ENCODE peak calls at places on chromosomes 13 and 19, in eight cellular contexts. C is DMS79, H is NCI-H1092 treated with DMSO at 0.1 percent for 48 hours, V is iris pigment epithelial cell, N is nucleus accumbens, R is left colon, W is fibroblast of pulmonary artery, T is AG09309. S is an unnamed sample.

GRCh38 chr13:37602743-37603381 is 4.3 kb upstream of the POSTN start:
- DNase-seq in C (peak), H (peak), V (peak), N (no peak), R (no peak), W (peak), T (no peak), S (peak)

GRCh38 chr19:35110974-35111373 is 4.6 kb upstream of the FXYD3 start:
- DNase-seq in C (no peak), H (no peak), V (no peak), N (no peak), R (no peak), W (no peak), T (no peak), S (no peak)

GRCh38 chr13:23081901-23082300 is 98.9 kb upstream of the SGCG start:
- DNase-seq in C (no peak), H (no peak), V (no peak), N (no peak), R (no peak), W (no peak), T (no peak), S (no peak)

GRCh38 chr13:23608704-23609413 is 38.6 kb downstream of the TNFRSF19 start:
- DNase-seq in C (no peak), H (no peak), V (peak), N (no peak), R (peak), W (no peak), T (no peak), S (no peak)

GRCh38 chr19:20038358-20039202 is 725 bp downstream of the ZNF682 start:
- DNase-seq in C (no peak), H (peak), V (peak), N (no peak), R (no peak), W (no peak), T (no peak), S (peak)

GRCh38 chr19:12937243-12938053 is 961 bp upstream of the CALR start:
- DNase-seq in C (peak), H (peak), V (no peak), N (no peak), R (peak), W (no peak), T (no peak), S (no peak)

GRCh38 chr19:49092686-49093085 is 7.4 kb downstream of the SNRNP70 start:
- DNase-seq in C (no peak), H (no peak), V (no peak), N (no peak), R (no peak), W (no peak), T (no peak), S (no peak)

GRCh38 chr19:3665681-3666544 is 34.4 kb downstream of the PIP5K1C start:
- DNase-seq in C (no peak), H (no peak), V (no peak), N (peak), R (no peak), W (no peak), T (no peak), S (peak)

GRCh38 chr19:58544591-58545285 is 874 bp downstream of the TRIM28 start:
- DNase-seq in C (no peak), H (no peak), V (peak), N (no peak), R (no peak), W (peak), T (no peak), S (peak)

GRCh38 chr19:679418-680286 is 3.5 kb downstream of the FSTL3 start:
- DNase-seq in C (no peak), H (no peak), V (peak), N (no peak), R (peak), W (peak), T (peak), S (peak)

GRCh38 chr19:12284226-12284625 is 10.5 kb downstream of the ZNF44 start:
- DNase-seq in C (no peak), H (no peak), V (no peak), N (no peak), R (no peak), W (no peak), T (no peak), S (no peak)

GRCh38 chr13:114101325-114101821 is 31.1 kb downstream of the RASA3 start:
- DNase-seq in C (no peak), H (no peak), V (no peak), N (no peak), R (peak), W (no peak), T (no peak), S (peak)

GRCh38 chr13:50993908-50994307 is 84.3 kb downstream of the RNASEH2B start:
- DNase-seq in C (no peak), H (peak), V (no peak), N (no peak), R (no peak), W (peak), T (no peak), S (peak)

GRCh38 chr19:34972163-34972705 is 8.2 kb upstream of the ZNF792 start:
- DNase-seq in C (no peak), H (no peak), V (no peak), N (no peak), R (no peak), W (no peak), T (no peak), S (no peak)

GRCh38 chr19:46033401-46033800 is 7.4 kb downstream of the IGFL4 start:
- DNase-seq in C (no peak), H (no peak), V (no peak), N (no peak), R (no peak), W (no peak), T (no peak), S (no peak)

GRCh38 chr19:47049307-47049700 is 880 bp upstream of the TMEM160 start:
- DNase-seq in C (no peak), H (no peak), V (peak), N (no peak), R (no peak), W (peak), T (peak), S (peak)

GRCh38 chr13:59659981-59660380 is 503.7 kb downstream of the DIAPH3 start:
- DNase-seq in C (no peak), H (no peak), V (no peak), N (no peak), R (no peak), W (no peak), T (no peak), S (no peak)

GRCh38 chr19:58476498-58477015 is 405 bp downstream of the ZNF446 start:
- DNase-seq in C (no peak), H (no peak), V (peak), N (no peak), R (peak), W (peak), T (no peak), S (peak)

GRCh38 chr13:37701306-37701705 is 102.7 kb upstream of the POSTN start:
- DNase-seq in C (no peak), H (no peak), V (peak), N (no peak), R (no peak), W (peak), T (peak), S (peak)

GRCh38 chr13:84641491-84641890 is 759.2 kb upstream of the SLITRK1 start:
- DNase-seq in C (no peak), H (no peak), V (peak), N (no peak), R (no peak), W (peak), T (no peak), S (peak)

GRCh38 chr13:60836821-60837220 is 439.8 kb downstream of the TDRD3 start:
- DNase-seq in C (no peak), H (no peak), V (no peak), N (no peak), R (no peak), W (no peak), T (no peak), S (no peak)

GRCh38 chr19:34837262-34837661 is 64.2 kb upstream of the ZNF599 start:
- DNase-seq in C (no peak), H (peak), V (peak), N (no peak), R (peak), W (peak), T (no peak), S (no peak)

GRCh38 chr19:36679455-36679854 is 8.0 kb upstream of the ZNF567 start:
- DNase-seq in C (no peak), H (no peak), V (no peak), N (no peak), R (no peak), W (no peak), T (no peak), S (no peak)

GRCh38 chr19:46766569-46767317 is 20.5 kb upstream of the STRN4 start:
- DNase-seq in C (no peak), H (peak), V (peak), N (no peak), R (no peak), W (no peak), T (no peak), S (peak)

GRCh38 chr13:37173214-37173613 is 67.8 kb upstream of the CSNK1A1L start:
- DNase-seq in C (no peak), H (no peak), V (peak), N (no peak), R (no peak), W (peak), T (peak), S (peak)

GRCh38 chr19:13700621-13701020 is 63.7 kb upstream of the MRI1 start:
- DNase-seq in C (no peak), H (no peak), V (no peak), N (no peak), R (no peak), W (no peak), T (no peak), S (no peak)

GRCh38 chr13:110137677-110138008 is 169.3 kb downstream of the COL4A1 start:
- DNase-seq in C (peak), H (peak), V (no peak), N (no peak), R (peak), W (no peak), T (no peak), S (peak)

GRCh38 chr13:41216160-41216559 is 21.8 kb upstream of the KBTBD7 start:
- DNase-seq in C (no peak), H (no peak), V (peak), N (no peak), R (no peak), W (peak), T (no peak), S (peak)

GRCh38 chr13:108780706-108781105 is 151.3 kb downstream of the MYO16 start:
- DNase-seq in C (no peak), H (no peak), V (no peak), N (no peak), R (no peak), W (no peak), T (no peak), S (no peak)

GRCh38 chr19:43820098-43820860 is 6.8 kb upstream of the ZNF283 start:
- DNase-seq in C (peak), H (no peak), V (peak), N (no peak), R (no peak), W (peak), T (no peak), S (peak)

GRCh38 chr13:110322126-110322827 is 15.2 kb downstream of the COL4A2 start:
- DNase-seq in C (no peak), H (no peak), V (no peak), N (no peak), R (no peak), W (no peak), T (no peak), S (no peak)

GRCh38 chr13:60655268-60655667 is 258.2 kb downstream of the TDRD3 start:
- DNase-seq in C (no peak), H (no peak), V (no peak), N (no peak), R (no peak), W (no peak), T (no peak), S (no peak)

GRCh38 chr13:42709276-42709675 is 72.1 kb upstream of the FAM216B start:
- DNase-seq in C (no peak), H (no peak), V (no peak), N (no peak), R (no peak), W (no peak), T (no peak), S (no peak)

GRCh38 chr13:113499936-113500335 is 9.4 kb upstream of the DCUN1D2 start:
- DNase-seq in C (no peak), H (no peak), V (peak), N (no peak), R (no peak), W (peak), T (peak), S (peak)

GRCh38 chr19:51342631-51343569 is 961 bp upstream of the VSIG10L start:
- DNase-seq in C (no peak), H (no peak), V (no peak), N (no peak), R (no peak), W (no peak), T (no peak), S (no peak)

GRCh38 chr13:73162912-73163911 is 104.4 kb downstream of the KLF5 start:
- DNase-seq in C (no peak), H (no peak), V (no peak), N (no peak), R (no peak), W (no peak), T (no peak), S (no peak)

GRCh38 chr19:18319591-18320135 is 3.2 kb downstream of the LSM4 start:
- DNase-seq in C (no peak), H (no peak), V (no peak), N (no peak), R (peak), W (no peak), T (no peak), S (no peak)

GRCh38 chr13:29743229-29743786 is 107.1 kb downstream of the UBL3 start:
- DNase-seq in C (no peak), H (no peak), V (no peak), N (no peak), R (peak), W (peak), T (peak), S (peak)